ENCODE peak calls at places on chromosomes 6 and 20, in seven cellular contexts. H is HT1080, I is activated gamma-delta T cell treated with Interleukin-2 at 50 U/mL for 16 hours, K is NCI-H446 treated with DMSO at 0.1 percent for 48 hours, A is cortex of kidney, W is lower leg skin, M is hippocampal formation. B is an unnamed sample.

GRCh38 chr6:148846778-148847761 is 100.2 kb downstream of the UST start:
- DNase-seq in H (no peak), I (no peak), K (no peak), A (no peak), W (no peak), M (no peak), B (no peak)

GRCh38 chr20:63112491-63113219 is 103.3 kb downstream of the YTHDF1 start:
- DNase-seq in H (no peak), I (no peak), K (no peak), A (no peak), W (no peak), M (no peak), B (no peak)

GRCh38 chr6:143902827-143903226 is 38.6 kb downstream of the ZC2HC1B start:
- DNase-seq in H (no peak), I (no peak), K (no peak), A (no peak), W (no peak), M (no peak), B (no peak)

GRCh38 chr20:22429175-22430153 is 154.9 kb downstream of the FOXA2 start:
- DNase-seq in H (no peak), I (no peak), K (no peak), A (no peak), W (no peak), M (no peak), B (no peak)

GRCh38 chr20:50691585-50692552 is 527 bp upstream of the RIPOR3 start:
- DNase-seq in H (no peak), I (no peak), K (no peak), A (no peak), W (no peak), M (no peak), B (peak; percentile 87)

GRCh38 chr6:3273707-3274521 is 15.2 kb downstream of the PSMG4 start:
- DNase-seq in H (no peak), I (no peak), K (no peak), A (no peak), W (no peak), M (no peak), B (no peak)

GRCh38 chr6:27188206-27188884 is 59.2 kb upstream of the PRSS16 start:
- DNase-seq in H (peak; percentile 75), I (peak; percentile 19), K (no peak), A (no peak), W (no peak), M (no peak), B (peak; percentile 83)

GRCh38 chr6:35411066-35411465 is 41.1 kb upstream of the FANCE start:
- DNase-seq in H (no peak), I (peak; percentile 20), K (no peak), A (no peak), W (no peak), M (no peak), B (no peak)

GRCh38 chr6:18493421-18493891 is 106.3 kb downstream of the RNF144B start:
- DNase-seq in H (no peak), I (no peak), K (no peak), A (no peak), W (no peak), M (no peak), B (no peak)

GRCh38 chr6:1838604-1839003 is 228.9 kb downstream of the FOXC1 start:
- DNase-seq in H (peak; percentile 36), I (no peak), K (no peak), A (no peak), W (no peak), M (no peak), B (peak; percentile 7)

GRCh38 chr6:14254505-14254904 is 136.9 kb downstream of the CD83 start:
- DNase-seq in H (no peak), I (no peak), K (no peak), A (no peak), W (no peak), M (no peak), B (no peak)

GRCh38 chr6:75183099-75183541 is 22.7 kb downstream of the COL12A1 start:
- DNase-seq in H (no peak), I (no peak), K (no peak), A (no peak), W (no peak), M (no peak), B (no peak)

GRCh38 chr20:57893364-57894001 is 183.7 kb upstream of the PMEPA1 start:
- DNase-seq in H (no peak), I (no peak), K (peak; percentile 21), A (no peak), W (no peak), M (no peak), B (no peak)

GRCh38 chr20:43960231-43960630 is 45.6 kb downstream of the TOX2 start:
- DNase-seq in H (no peak), I (no peak), K (no peak), A (no peak), W (peak; percentile 36), M (no peak), B (no peak)

GRCh38 chr20:58308290-58308679 is 1.2 kb upstream of the RAB22A start:
- DNase-seq in H (no peak), I (no peak), K (no peak), A (no peak), W (no peak), M (no peak), B (no peak)

GRCh38 chr20:17643531-17644188 is 38.4 kb downstream of the RRBP1 start:
- DNase-seq in H (no peak), I (no peak), K (no peak), A (no peak), W (no peak), M (no peak), B (no peak)

GRCh38 chr6:120378582-120379220 is 955.6 kb downstream of the TBC1D32 start:
- DNase-seq in H (peak; percentile 56), I (no peak), K (peak; percentile 20), A (no peak), W (no peak), M (no peak), B (peak; percentile 32)

GRCh38 chr6:148037496-148037895 is 305.1 kb upstream of the SASH1 start:
- DNase-seq in H (no peak), I (no peak), K (no peak), A (no peak), W (no peak), M (no peak), B (no peak)

B was measured in RPMI7951.